ENCODE peak calls at places on chromosomes 6 and 20, in six cellular contexts. One of them, this sample, is unnamed.

GRCh38 chr6:133341607-133342158 is 100.5 kb downstream of the EYA4 start:
- DNase-seq in H9: no peak
- DNase-seq in IMR-90: peak; percentile 93
- DNase-seq in trophoblast cell: peak; percentile 6
- DNase-seq in neuronal stem cell: no peak
- DNase-seq in H1: no peak
- DNase-seq in this sample: peak; percentile 86

GRCh38 chr6:130326496-130326895 is 39.3 kb upstream of the TMEM200A start:
- DNase-seq in H9: no peak
- DNase-seq in IMR-90: no peak
- DNase-seq in trophoblast cell: peak; percentile 52
- DNase-seq in neuronal stem cell: no peak
- DNase-seq in H1: no peak
- DNase-seq in this sample: no peak

GRCh38 chr6:45364466-45364865 is 13.3 kb downstream of the SUPT3H start:
- DNase-seq in H9: no peak
- DNase-seq in IMR-90: no peak
- DNase-seq in trophoblast cell: no peak
- DNase-seq in neuronal stem cell: no peak
- DNase-seq in H1: no peak
- DNase-seq in this sample: no peak

GRCh38 chr6:117605169-117605826 is 3.0 kb upstream of the GOPC start:
- DNase-seq in H9: peak; percentile 47
- DNase-seq in IMR-90: peak; percentile 83
- DNase-seq in trophoblast cell: peak; percentile 72
- DNase-seq in neuronal stem cell: peak; percentile 38
- DNase-seq in H1: no peak
- DNase-seq in this sample: peak; percentile 78

GRCh38 chr6:44452725-44453124 is 65.2 kb downstream of the CDC5L start:
- DNase-seq in H9: no peak
- DNase-seq in IMR-90: peak; percentile 87
- DNase-seq in trophoblast cell: peak; percentile 88
- DNase-seq in neuronal stem cell: no peak
- DNase-seq in H1: no peak
- DNase-seq in this sample: peak; percentile 64

GRCh38 chr6:169589293-169589692 is 112.5 kb downstream of the WDR27 start:
- DNase-seq in H9: no peak
- DNase-seq in IMR-90: no peak
- DNase-seq in trophoblast cell: no peak
- DNase-seq in neuronal stem cell: no peak
- DNase-seq in H1: no peak
- DNase-seq in this sample: peak; percentile 3

GRCh38 chr6:45666844-45667243 is 289.1 kb upstream of the SUPT3H start:
- DNase-seq in H9: no peak
- DNase-seq in IMR-90: peak; percentile 39
- DNase-seq in trophoblast cell: no peak
- DNase-seq in neuronal stem cell: no peak
- DNase-seq in H1: no peak
- DNase-seq in this sample: no peak

GRCh38 chr20:19566226-19566960 is 191.7 kb upstream of the RIN2 start:
- DNase-seq in H9: no peak
- DNase-seq in IMR-90: no peak
- DNase-seq in trophoblast cell: no peak
- DNase-seq in neuronal stem cell: no peak
- DNase-seq in H1: no peak
- DNase-seq in this sample: no peak

GRCh38 chr6:50602191-50602810 is 111.0 kb upstream of the TFAP2D start:
- DNase-seq in H9: no peak
- DNase-seq in IMR-90: peak; percentile 21
- DNase-seq in trophoblast cell: peak; percentile 76
- DNase-seq in neuronal stem cell: peak; percentile 50
- DNase-seq in H1: no peak
- DNase-seq in this sample: peak; percentile 26

GRCh38 chr6:56004421-56004820 is 129.0 kb upstream of the BMP5 start:
- DNase-seq in H9: no peak
- DNase-seq in IMR-90: peak; percentile 5
- DNase-seq in trophoblast cell: no peak
- DNase-seq in neuronal stem cell: no peak
- DNase-seq in H1: no peak
- DNase-seq in this sample: no peak

GRCh38 chr6:12968290-12968689 is 251.7 kb downstream of the PHACTR1 start:
- DNase-seq in H9: no peak
- DNase-seq in IMR-90: no peak
- DNase-seq in trophoblast cell: no peak
- DNase-seq in neuronal stem cell: no peak
- DNase-seq in H1: no peak
- DNase-seq in this sample: no peak

GRCh38 chr6:47674673-47675072 is 23.7 kb upstream of the ADGRF4 start:
- DNase-seq in H9: no peak
- DNase-seq in IMR-90: no peak
- DNase-seq in trophoblast cell: peak; percentile 67
- DNase-seq in neuronal stem cell: no peak
- DNase-seq in H1: no peak
- DNase-seq in this sample: no peak

GRCh38 chr6:87837876-87838275 is 135.8 kb upstream of the AKIRIN2 start:
- DNase-seq in H9: no peak
- DNase-seq in IMR-90: no peak
- DNase-seq in trophoblast cell: peak; percentile 18
- DNase-seq in neuronal stem cell: no peak
- DNase-seq in H1: no peak
- DNase-seq in this sample: no peak

GRCh38 chr20:62577447-62577846 is 64.9 kb upstream of the SLCO4A1 start:
- DNase-seq in H9: no peak
- DNase-seq in IMR-90: no peak
- DNase-seq in trophoblast cell: no peak
- DNase-seq in neuronal stem cell: no peak
- DNase-seq in H1: no peak
- DNase-seq in this sample: no peak

GRCh38 chr6:127023001-127023778 is 95.3 kb upstream of the RSPO3 start:
- DNase-seq in H9: no peak
- DNase-seq in IMR-90: no peak
- DNase-seq in trophoblast cell: no peak
- DNase-seq in neuronal stem cell: no peak
- DNase-seq in H1: no peak
- DNase-seq in this sample: no peak

GRCh38 chr6:91506509-91506908 is 919.6 kb upstream of the MAP3K7 start:
- DNase-seq in H9: no peak
- DNase-seq in IMR-90: no peak
- DNase-seq in trophoblast cell: no peak
- DNase-seq in neuronal stem cell: no peak
- DNase-seq in H1: no peak
- DNase-seq in this sample: no peak

GRCh38 chr20:40493071-40493470 is 196.0 kb downstream of the MAFB start:
- DNase-seq in H9: no peak
- DNase-seq in IMR-90: peak; percentile 28
- DNase-seq in trophoblast cell: no peak
- DNase-seq in neuronal stem cell: no peak
- DNase-seq in H1: no peak
- DNase-seq in this sample: peak; percentile 37

GRCh38 chr6:33977606-33978438 is 168.1 kb downstream of the GRM4 start:
- DNase-seq in H9: peak; percentile 17
- DNase-seq in IMR-90: no peak
- DNase-seq in trophoblast cell: peak; percentile 33
- DNase-seq in neuronal stem cell: no peak
- DNase-seq in H1: no peak
- DNase-seq in this sample: no peak

GRCh38 chr6:36296240-36296639 is 26.4 kb downstream of the PNPLA1 start:
- DNase-seq in H9: no peak
- DNase-seq in IMR-90: peak; percentile 4
- DNase-seq in trophoblast cell: peak; percentile 73
- DNase-seq in neuronal stem cell: no peak
- DNase-seq in H1: no peak
- DNase-seq in this sample: no peak

GRCh38 chr20:47421076-47421475 is 64.6 kb upstream of the ZMYND8 start:
- DNase-seq in H9: no peak
- DNase-seq in IMR-90: no peak
- DNase-seq in trophoblast cell: no peak
- DNase-seq in neuronal stem cell: no peak
- DNase-seq in H1: no peak
- DNase-seq in this sample: no peak

GRCh38 chr6:32459781-32460424 is 20.2 kb downstream of the HLA-DRA start:
- DNase-seq in H9: no peak
- DNase-seq in IMR-90: no peak
- DNase-seq in trophoblast cell: peak; percentile 60
- DNase-seq in neuronal stem cell: no peak
- DNase-seq in H1: no peak
- DNase-seq in this sample: no peak

GRCh38 chr6:5213851-5214507 is 46.8 kb downstream of the LYRM4 start:
- DNase-seq in H9: no peak
- DNase-seq in IMR-90: peak; percentile 82
- DNase-seq in trophoblast cell: peak; percentile 69
- DNase-seq in neuronal stem cell: no peak
- DNase-seq in H1: no peak
- DNase-seq in this sample: peak; percentile 79

GRCh38 chr6:5041955-5042354 is 38.1 kb upstream of the RPP40 start:
- DNase-seq in H9: no peak
- DNase-seq in IMR-90: no peak
- DNase-seq in trophoblast cell: no peak
- DNase-seq in neuronal stem cell: no peak
- DNase-seq in H1: no peak
- DNase-seq in this sample: no peak

GRCh38 chr6:146775227-146775626 is 176.5 kb downstream of the ADGB start:
- DNase-seq in H9: no peak
- DNase-seq in IMR-90: no peak
- DNase-seq in trophoblast cell: no peak
- DNase-seq in neuronal stem cell: no peak
- DNase-seq in H1: no peak
- DNase-seq in this sample: peak; percentile 41

GRCh38 chr6:4809999-4810918 is 34.1 kb downstream of the CDYL start:
- DNase-seq in H9: no peak
- DNase-seq in IMR-90: peak; percentile 79
- DNase-seq in trophoblast cell: peak; percentile 89
- DNase-seq in neuronal stem cell: no peak
- DNase-seq in H1: no peak
- DNase-seq in this sample: peak; percentile 59

GRCh38 chr6:151330130-151330715 is 61.1 kb downstream of the ZBTB2 start:
- DNase-seq in H9: no peak
- DNase-seq in IMR-90: peak; percentile 88
- DNase-seq in trophoblast cell: no peak
- DNase-seq in neuronal stem cell: no peak
- DNase-seq in H1: no peak
- DNase-seq in this sample: peak; percentile 47

GRCh38 chr6:128731249-128732165 is 151.4 kb upstream of the LAMA2 start:
- DNase-seq in H9: peak; percentile 38
- DNase-seq in IMR-90: peak; percentile 66
- DNase-seq in trophoblast cell: peak; percentile 87
- DNase-seq in neuronal stem cell: peak; percentile 37
- DNase-seq in H1: no peak
- DNase-seq in this sample: peak; percentile 63

GRCh38 chr6:13011612-13012146 is 295.1 kb downstream of the PHACTR1 start:
- DNase-seq in H9: no peak
- DNase-seq in IMR-90: no peak
- DNase-seq in trophoblast cell: no peak
- DNase-seq in neuronal stem cell: no peak
- DNase-seq in H1: no peak
- DNase-seq in this sample: no peak

GRCh38 chr20:10667077-10667401 is 6.8 kb downstream of the JAG1 start:
- DNase-seq in H9: no peak
- DNase-seq in IMR-90: no peak
- DNase-seq in trophoblast cell: no peak
- DNase-seq in neuronal stem cell: no peak
- DNase-seq in H1: no peak
- DNase-seq in this sample: no peak
- H3K23ac ChIP-seq in H9: no peak overlapping the region
- H3K23ac ChIP-seq in IMR-90: no peak overlapping the region
- H3K23ac ChIP-seq in trophoblast cell: no peak overlapping the region
- H3K23ac ChIP-seq in neuronal stem cell: no peak overlapping the region
- H3K23ac ChIP-seq in H1: no peak overlapping the region
- H3K23ac ChIP-seq in this sample: no peak overlapping the region

DNA sequence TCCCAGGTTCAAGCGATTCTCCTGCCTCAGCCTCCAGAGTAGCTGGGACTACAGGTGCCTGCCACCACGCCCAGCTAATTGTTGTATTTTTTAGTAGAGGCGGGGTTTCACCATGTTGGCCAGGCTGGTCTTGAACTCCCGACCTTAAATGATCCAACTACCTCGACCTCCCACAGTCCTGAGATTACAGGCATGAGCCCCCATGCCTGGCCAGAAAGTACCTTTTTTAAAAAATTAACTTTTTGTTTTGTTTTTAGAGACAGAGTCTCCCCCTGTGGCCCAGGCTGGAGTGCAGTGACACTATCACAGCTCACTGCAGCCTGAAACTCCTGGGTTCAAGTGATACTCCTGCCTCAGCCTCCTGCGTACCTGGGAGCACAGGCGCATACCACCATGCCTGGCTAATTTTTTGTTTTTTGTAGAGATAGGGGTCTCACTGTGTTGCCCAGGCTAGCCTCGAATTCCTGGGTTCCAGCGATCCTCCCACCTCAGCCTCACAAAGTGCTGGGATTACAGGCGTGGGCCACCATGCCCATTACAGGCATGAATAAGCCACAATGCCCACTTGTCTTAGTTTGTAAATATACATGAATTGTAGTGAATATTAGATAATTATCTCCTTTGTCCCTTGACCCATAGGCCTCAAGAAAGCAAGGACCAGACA is 17.4 kb upstream of the EEF1A1 start:
- DNase-seq in H9: no peak
- DNase-seq in IMR-90: no peak
- DNase-seq in trophoblast cell: no peak
- DNase-seq in neuronal stem cell: no peak
- DNase-seq in H1: no peak
- DNase-seq in this sample: no peak
- H4K91ac ChIP-seq in H9: no peak overlapping the region
- H4K91ac ChIP-seq in IMR-90: no peak overlapping the region
- H4K91ac ChIP-seq in trophoblast cell: no peak overlapping the region
- H4K91ac ChIP-seq in neuronal stem cell: no peak overlapping the region
- H4K91ac ChIP-seq in H1: no peak overlapping the region
- H4K91ac ChIP-seq in this sample: no peak overlapping the region

DNA sequence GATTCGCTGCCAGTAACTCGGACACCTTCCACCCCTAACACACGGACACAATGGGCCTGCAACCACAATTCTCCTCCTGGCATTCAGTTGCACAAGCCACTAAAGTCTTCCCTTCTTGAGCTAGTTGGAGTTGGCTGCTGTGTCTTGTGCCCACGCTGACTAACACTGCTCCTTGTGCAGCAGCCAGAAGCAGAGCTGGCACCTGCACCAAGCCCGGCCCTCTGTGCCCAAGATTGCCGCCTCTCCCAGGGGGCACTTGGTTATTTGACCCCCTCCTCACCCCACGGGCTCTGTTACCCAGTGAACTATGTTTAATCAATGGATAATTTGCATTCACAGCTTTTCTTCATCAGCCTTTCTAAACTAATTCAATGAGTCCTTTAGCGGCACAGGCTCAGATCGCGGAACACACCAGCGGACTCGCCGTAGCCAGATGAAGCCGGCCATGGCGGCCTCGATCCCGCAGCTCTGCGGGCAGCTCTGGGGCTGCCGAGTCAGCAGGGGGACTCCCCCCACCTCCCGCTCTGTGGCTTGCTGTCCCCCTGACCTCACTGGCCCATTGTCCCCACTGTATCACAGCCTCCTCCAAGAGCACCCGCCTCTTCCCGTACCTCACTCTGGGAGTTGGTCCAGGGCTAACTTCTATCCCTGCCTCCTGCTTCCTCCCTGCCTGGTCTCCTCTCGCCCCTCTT is 94.8 kb upstream of the AFDN start:
- DNase-seq in H9: no peak
- DNase-seq in IMR-90: no peak
- DNase-seq in trophoblast cell: no peak
- DNase-seq in neuronal stem cell: no peak
- DNase-seq in H1: no peak
- DNase-seq in this sample: no peak
- H3K27ac ChIP-seq in H9: no peak overlapping the region
- H3K27ac ChIP-seq in IMR-90: no peak overlapping the region
- H3K27ac ChIP-seq in trophoblast cell: no peak overlapping the region
- H3K27ac ChIP-seq in neuronal stem cell: no peak overlapping the region
- H3K27ac ChIP-seq in H1: no peak overlapping the region
- H3K27ac ChIP-seq in this sample: no peak overlapping the region

GRCh38 chr20:25389381-25389857 is 1.2 kb downstream of the ABHD12 start:
- DNase-seq in H9: no peak
- DNase-seq in IMR-90: peak; percentile 57
- DNase-seq in trophoblast cell: peak; percentile 63
- DNase-seq in neuronal stem cell: no peak
- DNase-seq in H1: no peak
- DNase-seq in this sample: peak; percentile 70
- H3K23ac ChIP-seq in H9: no peak overlapping the region
- H3K23ac ChIP-seq in IMR-90: peak overlapping the region; percentile 93
- H3K23ac ChIP-seq in trophoblast cell: no peak overlapping the region
- H3K23ac ChIP-seq in neuronal stem cell: peak overlapping the region; percentile 95
- H3K23ac ChIP-seq in H1: peak overlapping the region; percentile 1
- H3K23ac ChIP-seq in this sample: no peak overlapping the region

This sample was measured in mesenchymal stem cell.